ENCODE peak calls at places on chromosomes 1 and 21, in ten cellular contexts. M is fibroblast of lung, A is AG04449, S is BE2C, U is mucosa of descending colon, L is heart right ventricle, R is MM.1S, C is upper lobe of right lung, Q is MCF 10A, W is progenitor cell of endocrine pancreas. V is an unnamed sample.

GRCh38 chr1:87284456-87285240 is 44.0 kb upstream of the LMO4 start:
- DNase-seq in Q (no peak), W (no peak), C (no peak), M (no peak), S (peak), R (no peak), A (no peak), U (no peak), L (no peak), V (no peak)

GRCh38 chr1:11211461-11211860 is 22.3 kb downstream of the ANGPTL7 start:
- DNase-seq in L (no peak), A (no peak), W (no peak), C (no peak), S (no peak), R (no peak), M (no peak), U (no peak), Q (no peak), V (no peak)

GRCh38 chr1:61318319-61319125 is 236.2 kb downstream of the NFIA start:
- DNase-seq in C (no peak), R (peak), W (no peak), U (no peak), M (peak), A (peak), Q (peak), L (no peak), S (no peak), V (peak)

GRCh38 chr1:53413175-53414001 is 45.8 kb upstream of the DMRTB1 start:
- DNase-seq in M (peak), L (no peak), Q (peak), C (no peak), A (peak), S (no peak), R (no peak), U (no peak), W (no peak), V (no peak)

GRCh38 chr1:85121744-85122143 is 73.4 kb upstream of the MCOLN3 start:
- DNase-seq in R (no peak), L (no peak), Q (no peak), M (no peak), C (no peak), W (no peak), S (no peak), U (no peak), A (no peak), V (no peak)

GRCh38 chr1:156812293-156812990 is 4.2 kb downstream of the SH2D2A start:
- DNase-seq in W (no peak), R (no peak), Q (no peak), M (no peak), L (no peak), A (no peak), S (no peak), U (no peak), C (no peak), V (no peak)

GRCh38 chr1:183131166-183131565 is 54.9 kb upstream of the LAMC2 start:
- DNase-seq in W (no peak), Q (no peak), C (no peak), A (no peak), U (no peak), L (no peak), R (no peak), M (no peak), S (no peak), V (no peak)

GRCh38 chr1:112704908-112705627 is 1.9 kb downstream of the RHOC start:
- DNase-seq in C (peak), L (peak), W (peak), R (peak), M (peak), A (peak), S (peak), U (peak), Q (peak), V (peak)

GRCh38 chr1:231534703-231535159 is 6.3 kb downstream of the TSNAX start:
- DNase-seq in S (no peak), L (no peak), U (no peak), Q (no peak), R (no peak), A (no peak), C (no peak), W (no peak), M (no peak), V (no peak)

GRCh38 chr1:226411619-226412018 is 3.7 kb upstream of the PARP1 start:
- DNase-seq in L (no peak), S (no peak), U (no peak), W (no peak), M (no peak), Q (no peak), R (peak), A (no peak), C (no peak), V (no peak)

GRCh38 chr21:38506606-38507331 is 8.5 kb upstream of the ERG start:
- DNase-seq in S (no peak), U (peak), A (no peak), C (no peak), W (no peak), Q (no peak), M (no peak), R (no peak), L (no peak), V (no peak)

GRCh38 chr21:32371913-32372314 is 20.9 kb downstream of the URB1 start:
- DNase-seq in R (no peak), M (peak), A (no peak), Q (peak), L (peak), S (no peak), U (no peak), C (no peak), W (no peak), V (no peak)

GRCh38 chr1:159802060-159802459 is at the start of gene FCRL6:
- DNase-seq in U (no peak), Q (no peak), S (no peak), R (no peak), C (no peak), W (no peak), M (no peak), L (no peak), A (no peak), V (no peak)

DNA sequence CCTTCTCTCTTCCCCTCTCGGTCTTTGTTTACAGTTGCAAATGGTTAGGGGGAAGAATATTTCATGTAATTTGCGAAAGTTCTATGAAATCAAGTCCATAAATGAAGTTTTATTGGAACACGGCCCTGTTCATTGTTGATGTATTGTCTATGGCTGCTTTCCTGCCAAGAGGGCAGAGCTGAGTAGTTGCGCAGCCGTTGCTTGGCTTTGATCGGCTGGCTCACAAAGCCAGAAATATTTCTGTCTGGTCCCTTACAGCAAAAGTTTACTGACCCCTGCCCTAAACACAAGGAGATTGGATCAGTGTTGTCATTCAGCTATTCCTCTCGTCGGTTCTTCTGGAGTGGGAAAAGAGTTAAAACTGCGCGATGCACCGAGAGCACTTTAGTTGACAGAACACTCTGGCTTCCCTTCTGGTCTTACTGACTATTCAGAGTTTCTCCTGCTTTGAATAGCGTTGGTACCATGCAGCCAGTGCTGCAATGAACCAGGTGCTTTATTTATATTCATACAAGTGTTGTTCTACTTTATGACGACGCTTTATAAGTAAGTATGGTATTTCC is 831 bp downstream of the ZBTB40 start:
- DNase-seq in A (no peak), L (peak), U (no peak), C (no peak), R (peak), Q (peak), M (peak), S (no peak), W (no peak), V (peak)
- TF ChIP-seq CTCF in A (no peak), L (no peak), U (no peak), C (no peak), R (peak), Q (no peak), M (no peak), S (no peak), W (no peak), V (no peak)

GRCh38 chr1:47031585-47031984 is 8.1 kb downstream of the CYP4X1 start:
- DNase-seq in L (no peak), C (no peak), Q (peak), A (no peak), S (no peak), M (no peak), W (no peak), R (no peak), U (no peak), V (no peak)
- TF ChIP-seq CTCF in L (no peak), C (no peak), Q (no peak), A (no peak), S (no peak), M (no peak), W (no peak), R (no peak), U (no peak), V (no peak)

GRCh38 chr21:15207231-15207630 is 142.4 kb upstream of the NRIP1 start:
- DNase-seq in U (no peak), R (no peak), W (no peak), M (no peak), A (no peak), Q (no peak), L (no peak), C (no peak), S (no peak), V (no peak)
- TF ChIP-seq CTCF in U (no peak), R (no peak), W (no peak), M (no peak), A (no peak), Q (no peak), L (no peak), C (no peak), S (no peak), V (no peak)

GRCh38 chr1:6140413-6140812 is 39.7 kb downstream of the CHD5 start:
- DNase-seq in M (no peak), R (no peak), W (no peak), Q (no peak), S (no peak), L (no peak), U (no peak), C (no peak), A (no peak), V (no peak)

GRCh38 chr1:6143392-6143791 is 36.7 kb downstream of the CHD5 start:
- DNase-seq in A (no peak), L (no peak), C (no peak), S (no peak), U (no peak), W (no peak), R (no peak), M (no peak), Q (peak), V (no peak)

GRCh38 chr1:6142734-6143133 is 37.4 kb downstream of the CHD5 start:
- DNase-seq in A (no peak), W (no peak), C (no peak), Q (no peak), U (no peak), R (no peak), M (no peak), S (no peak), L (no peak), V (no peak)

GRCh38 chr1:6142036-6142621 is 38.0 kb downstream of the CHD5 start:
- DNase-seq in M (no peak), C (no peak), R (no peak), W (no peak), A (no peak), S (no peak), Q (no peak), L (no peak), U (no peak), V (no peak)

DNA sequence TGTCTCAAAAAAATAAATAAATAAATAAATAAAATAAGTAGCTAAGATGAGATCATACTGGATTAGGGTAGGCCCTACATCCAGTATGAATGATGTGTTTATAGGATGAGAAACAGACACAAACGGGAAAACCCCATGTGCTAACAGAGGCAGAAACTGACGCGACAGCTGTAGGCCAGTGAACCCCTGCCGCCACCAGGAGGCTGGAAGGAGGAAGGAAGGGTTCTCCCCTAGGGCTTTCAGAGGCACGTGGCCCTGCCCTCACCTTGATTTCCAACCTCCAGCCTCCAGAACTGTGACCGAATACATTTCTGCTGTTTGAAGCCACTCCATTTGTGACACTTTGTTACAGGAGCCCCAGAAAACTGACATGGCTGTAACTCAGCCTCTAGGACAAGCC is 38.5 kb downstream of the CHD5 start:
- DNase-seq in U (no peak), A (no peak), W (no peak), M (no peak), Q (peak), R (peak), S (no peak), L (no peak), C (no peak), V (peak)
- TF ChIP-seq CTCF in U (no peak), A (no peak), W (peak), M (no peak), Q (no peak), R (peak), S (peak), L (no peak), C (no peak), V (peak)

DNA sequence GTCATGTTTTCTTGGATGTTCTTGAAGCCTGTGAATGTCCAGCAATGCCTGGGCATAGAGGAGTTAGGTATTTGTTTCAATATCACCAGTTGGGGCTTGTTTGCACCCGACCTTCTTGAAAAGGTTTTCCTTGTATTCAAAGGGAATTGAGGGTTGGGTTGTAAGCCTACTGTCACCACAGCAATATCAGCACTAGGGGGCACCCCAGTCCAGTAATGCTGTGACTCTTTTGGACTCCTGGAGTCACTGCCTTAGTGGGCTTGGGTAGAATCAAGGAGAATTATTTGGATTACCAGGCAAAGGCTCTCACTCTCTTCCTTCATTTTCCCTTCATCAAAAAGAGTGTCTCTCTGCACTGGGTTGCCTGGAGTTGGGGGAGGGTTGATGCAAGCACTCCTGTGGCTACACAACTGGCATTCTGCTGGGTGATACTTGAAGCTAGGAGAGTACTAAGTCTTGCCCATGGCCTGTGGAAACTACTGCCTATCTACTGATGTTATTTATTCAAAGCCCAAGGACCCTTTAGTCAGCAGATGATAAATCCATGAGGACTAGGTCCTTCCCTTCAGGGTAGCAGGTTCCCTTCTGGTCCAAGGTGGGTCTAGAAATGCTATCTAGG is 34.5 kb downstream of the OR10R2 start:
- DNase-seq in U (no peak), M (no peak), Q (peak), W (peak), R (peak), L (peak), A (no peak), S (peak), C (no peak), V (peak)
- TF ChIP-seq CTCF in U (no peak), M (peak), Q (peak), W (peak), R (peak), L (peak), A (peak), S (peak), C (peak), V (peak)

DNA sequence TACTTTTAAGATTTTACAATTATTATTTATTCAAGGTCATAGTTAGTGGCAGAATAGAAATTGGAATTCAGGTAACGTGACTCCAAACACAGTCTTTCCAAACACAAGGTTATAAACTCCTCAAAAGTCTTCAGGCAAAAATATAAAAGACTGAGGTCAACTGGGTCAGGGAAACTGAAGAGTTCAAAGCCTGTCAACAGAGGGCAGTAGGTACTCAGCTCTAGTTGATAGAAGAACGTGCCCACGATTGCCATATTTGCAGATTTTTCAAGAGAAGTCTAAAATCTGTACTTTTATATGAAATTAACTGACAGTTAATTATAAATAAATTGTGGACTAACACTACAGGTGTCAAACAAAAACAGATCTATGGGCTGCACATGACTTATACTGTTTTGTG is 135.0 kb downstream of the LHX4 start:
- DNase-seq in R (peak), C (no peak), S (no peak), A (no peak), W (no peak), U (no peak), M (no peak), L (no peak), Q (peak), V (no peak)
- TF ChIP-seq CTCF in R (peak), C (peak), S (peak), A (no peak), W (peak), U (no peak), M (peak), L (no peak), Q (no peak), V (peak)

GRCh38 chr1:21605964-21606705 is 63.0 kb downstream of the RAP1GAP start:
- DNase-seq in Q (no peak), M (no peak), A (no peak), C (peak), R (no peak), W (no peak), U (no peak), L (no peak), S (no peak), V (no peak)

GRCh38 chr1:21608813-21609212 is 60.3 kb downstream of the RAP1GAP start:
- DNase-seq in A (no peak), M (no peak), U (no peak), C (no peak), W (no peak), Q (no peak), S (no peak), L (no peak), R (no peak), V (no peak)

GRCh38 chr1:21605012-21605715 is 64.0 kb downstream of the RAP1GAP start:
- DNase-seq in M (no peak), C (no peak), U (no peak), A (no peak), S (no peak), W (no peak), L (no peak), Q (no peak), R (no peak), V (no peak)

GRCh38 chr1:21610027-21610426 is 59.1 kb downstream of the RAP1GAP start:
- DNase-seq in C (no peak), Q (no peak), S (no peak), U (no peak), M (no peak), W (no peak), R (no peak), A (no peak), L (no peak), V (no peak)

DNA sequence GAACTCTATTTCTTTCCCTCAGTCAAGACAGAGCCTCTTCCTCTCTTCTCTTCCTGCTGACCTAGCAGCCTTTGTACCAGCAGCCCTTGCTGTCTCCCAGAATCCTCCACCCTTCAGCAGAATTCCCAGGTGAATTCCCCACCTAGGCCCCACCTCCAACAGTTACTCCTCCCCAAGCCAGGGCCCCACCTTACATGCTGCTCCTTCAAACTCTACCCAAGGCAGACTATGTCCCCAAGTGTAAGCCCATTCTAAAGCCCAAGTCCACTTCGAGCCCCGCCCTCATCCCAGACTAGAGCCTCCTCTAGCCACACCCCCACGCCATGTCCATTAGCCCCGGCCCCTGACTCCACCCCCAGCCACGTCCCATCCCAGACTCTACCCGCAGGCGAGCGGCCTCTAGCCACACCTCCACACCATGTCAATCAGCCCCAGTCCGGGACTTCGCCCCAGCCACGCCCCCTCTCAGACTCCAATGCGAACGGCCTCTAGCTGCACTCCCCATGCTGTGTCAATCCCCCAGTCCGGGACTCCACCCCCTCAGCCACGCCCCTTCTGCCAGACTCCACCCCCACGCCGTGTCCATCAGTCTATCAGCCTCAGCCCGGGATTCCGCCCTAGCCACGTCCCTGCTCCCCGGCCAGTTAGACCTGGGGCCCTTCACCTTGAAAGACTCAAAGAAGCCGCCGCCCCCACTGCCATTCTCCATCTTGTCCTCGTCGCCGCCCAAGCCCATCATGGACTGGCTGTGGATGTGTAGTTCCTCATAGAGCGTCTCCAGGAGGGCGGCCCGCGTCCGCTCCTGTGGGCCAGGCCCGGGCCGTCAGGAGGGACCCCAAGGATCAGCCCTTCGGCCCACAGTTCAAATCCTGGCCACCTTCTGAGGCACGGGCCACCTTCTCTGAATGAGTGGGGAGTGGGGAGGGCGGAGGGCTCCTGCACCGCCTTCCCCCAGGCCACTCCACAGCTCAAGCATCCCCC is 61.3 kb downstream of the RAP1GAP start:
- DNase-seq in U (peak), M (peak), C (peak), S (peak), R (peak), Q (peak), A (no peak), W (peak), L (peak), V (peak)
- TF ChIP-seq CTCF in U (no peak), M (no peak), C (no peak), S (no peak), R (no peak), Q (no peak), A (no peak), W (no peak), L (no peak), V (no peak)

DNA sequence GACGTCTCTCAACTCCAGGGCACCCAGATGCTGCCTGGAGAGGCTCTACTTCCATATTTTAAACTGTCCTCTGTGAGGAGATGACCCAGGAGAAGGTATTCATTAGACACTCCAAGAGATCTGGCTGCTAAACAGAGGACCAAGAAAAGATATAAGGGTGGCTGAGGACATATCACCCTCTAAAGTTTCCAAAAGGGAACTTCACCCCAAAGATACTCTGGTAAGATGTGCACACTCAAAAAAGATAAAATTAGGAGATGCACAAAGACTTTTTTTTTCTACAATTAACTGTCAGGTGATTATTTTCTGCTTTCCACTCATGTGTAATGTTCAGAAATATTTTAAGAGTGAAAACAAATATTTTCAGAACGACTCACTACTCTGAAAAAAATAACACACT is 1.4 kb downstream of the ZNF670 start:
- DNase-seq in Q (peak), C (no peak), S (no peak), M (peak), W (no peak), L (no peak), R (no peak), U (no peak), A (no peak), V (no peak)
- TF ChIP-seq CTCF in Q (no peak), C (no peak), S (peak), M (peak), W (no peak), L (no peak), R (peak), U (no peak), A (no peak), V (no peak)

V was measured in GM20000.